ENCODE peak calls at places on chromosomes 5 and 9, in five cellular contexts. One of them, this sample, is unnamed.

GRCh38 chr5:77028631-77029375 is 1.4 kb upstream of the AGGF1 start:
- DNase-seq in HL-60: no peak
- DNase-seq in stimulated activated CD4-positive, alpha-beta T cell treated with anti-CD3 and anti-CD28 coated beads, Interleukin-12 subunit alpha, Interleukin-12 subunit beta, amount 100 ng/mL, for 4 hours: no peak
- DNase-seq in germinal center: no peak
- DNase-seq in HEK293T: no peak
- DNase-seq in this sample: no peak

GRCh38 chr9:101462558-101462957 is 27.0 kb upstream of the ALDOB start:
- DNase-seq in HL-60: no peak
- DNase-seq in stimulated activated CD4-positive, alpha-beta T cell treated with anti-CD3 and anti-CD28 coated beads, Interleukin-12 subunit alpha, Interleukin-12 subunit beta, amount 100 ng/mL, for 4 hours: no peak
- DNase-seq in germinal center: no peak
- DNase-seq in HEK293T: no peak
- DNase-seq in this sample: no peak

GRCh38 chr5:73311291-73312110 is 137.1 kb downstream of the FOXD1 start:
- DNase-seq in HL-60: no peak
- DNase-seq in stimulated activated CD4-positive, alpha-beta T cell treated with anti-CD3 and anti-CD28 coated beads, Interleukin-12 subunit alpha, Interleukin-12 subunit beta, amount 100 ng/mL, for 4 hours: no peak
- DNase-seq in germinal center: no peak
- DNase-seq in HEK293T: peak; percentile 26
- DNase-seq in this sample: no peak

GRCh38 chr9:78236511-78236950 is 656 bp downstream of the CEP78 start:
- DNase-seq in HL-60: no peak
- DNase-seq in stimulated activated CD4-positive, alpha-beta T cell treated with anti-CD3 and anti-CD28 coated beads, Interleukin-12 subunit alpha, Interleukin-12 subunit beta, amount 100 ng/mL, for 4 hours: no peak
- DNase-seq in germinal center: peak; percentile 23
- DNase-seq in HEK293T: peak; percentile 41
- DNase-seq in this sample: no peak

GRCh38 chr9:87070331-87070730 is 123.0 kb upstream of the GAS1 start:
- DNase-seq in HL-60: no peak
- DNase-seq in stimulated activated CD4-positive, alpha-beta T cell treated with anti-CD3 and anti-CD28 coated beads, Interleukin-12 subunit alpha, Interleukin-12 subunit beta, amount 100 ng/mL, for 4 hours: no peak
- DNase-seq in germinal center: no peak
- DNase-seq in HEK293T: no peak
- DNase-seq in this sample: no peak

GRCh38 chr5:158856295-158856694 is 243.4 kb downstream of the EBF1 start:
- DNase-seq in HL-60: no peak
- DNase-seq in stimulated activated CD4-positive, alpha-beta T cell treated with anti-CD3 and anti-CD28 coated beads, Interleukin-12 subunit alpha, Interleukin-12 subunit beta, amount 100 ng/mL, for 4 hours: no peak
- DNase-seq in germinal center: no peak
- DNase-seq in HEK293T: no peak
- DNase-seq in this sample: no peak

GRCh38 chr9:73152445-73152844 is 780 bp downstream of the ANXA1 start:
- DNase-seq in HL-60: no peak
- DNase-seq in stimulated activated CD4-positive, alpha-beta T cell treated with anti-CD3 and anti-CD28 coated beads, Interleukin-12 subunit alpha, Interleukin-12 subunit beta, amount 100 ng/mL, for 4 hours: no peak
- DNase-seq in germinal center: no peak
- DNase-seq in HEK293T: no peak
- DNase-seq in this sample: no peak

GRCh38 chr5:77770293-77771005 is 5.7 kb downstream of the TBCA start:
- DNase-seq in HL-60: no peak
- DNase-seq in stimulated activated CD4-positive, alpha-beta T cell treated with anti-CD3 and anti-CD28 coated beads, Interleukin-12 subunit alpha, Interleukin-12 subunit beta, amount 100 ng/mL, for 4 hours: no peak
- DNase-seq in germinal center: no peak
- DNase-seq in HEK293T: no peak
- DNase-seq in this sample: no peak

GRCh38 chr5:180532268-180532667 is 38.1 kb downstream of the CNOT6 start:
- DNase-seq in HL-60: no peak
- DNase-seq in stimulated activated CD4-positive, alpha-beta T cell treated with anti-CD3 and anti-CD28 coated beads, Interleukin-12 subunit alpha, Interleukin-12 subunit beta, amount 100 ng/mL, for 4 hours: no peak
- DNase-seq in germinal center: no peak
- DNase-seq in HEK293T: no peak
- DNase-seq in this sample: no peak

GRCh38 chr5:158140120-158140778 is 281.3 kb upstream of the CLINT1 start:
- DNase-seq in HL-60: no peak
- DNase-seq in stimulated activated CD4-positive, alpha-beta T cell treated with anti-CD3 and anti-CD28 coated beads, Interleukin-12 subunit alpha, Interleukin-12 subunit beta, amount 100 ng/mL, for 4 hours: no peak
- DNase-seq in germinal center: no peak
- DNase-seq in HEK293T: no peak
- DNase-seq in this sample: no peak

GRCh38 chr5:103582364-103582763 is 19.8 kb upstream of the NUDT12 start:
- DNase-seq in HL-60: no peak
- DNase-seq in stimulated activated CD4-positive, alpha-beta T cell treated with anti-CD3 and anti-CD28 coated beads, Interleukin-12 subunit alpha, Interleukin-12 subunit beta, amount 100 ng/mL, for 4 hours: no peak
- DNase-seq in germinal center: no peak
- DNase-seq in HEK293T: peak; percentile 18
- DNase-seq in this sample: no peak

GRCh38 chr9:28598396-28598795 is 1025.1 kb upstream of the C9orf72 start:
- DNase-seq in HL-60: no peak
- DNase-seq in stimulated activated CD4-positive, alpha-beta T cell treated with anti-CD3 and anti-CD28 coated beads, Interleukin-12 subunit alpha, Interleukin-12 subunit beta, amount 100 ng/mL, for 4 hours: no peak
- DNase-seq in germinal center: no peak
- DNase-seq in HEK293T: no peak
- DNase-seq in this sample: no peak

GRCh38 chr5:24407486-24407885 is 237.3 kb downstream of the CDH10 start:
- DNase-seq in HL-60: no peak
- DNase-seq in stimulated activated CD4-positive, alpha-beta T cell treated with anti-CD3 and anti-CD28 coated beads, Interleukin-12 subunit alpha, Interleukin-12 subunit beta, amount 100 ng/mL, for 4 hours: no peak
- DNase-seq in germinal center: no peak
- DNase-seq in HEK293T: no peak
- DNase-seq in this sample: no peak

GRCh38 chr5:6096101-6096500 is 282.2 kb downstream of the MED10 start:
- DNase-seq in HL-60: no peak
- DNase-seq in stimulated activated CD4-positive, alpha-beta T cell treated with anti-CD3 and anti-CD28 coated beads, Interleukin-12 subunit alpha, Interleukin-12 subunit beta, amount 100 ng/mL, for 4 hours: no peak
- DNase-seq in germinal center: no peak
- DNase-seq in HEK293T: no peak
- DNase-seq in this sample: no peak

GRCh38 chr5:79001471-79001870 is 16.4 kb upstream of the ARSB start:
- DNase-seq in HL-60: no peak
- DNase-seq in stimulated activated CD4-positive, alpha-beta T cell treated with anti-CD3 and anti-CD28 coated beads, Interleukin-12 subunit alpha, Interleukin-12 subunit beta, amount 100 ng/mL, for 4 hours: no peak
- DNase-seq in germinal center: no peak
- DNase-seq in HEK293T: no peak
- DNase-seq in this sample: no peak

GRCh38 chr9:135794057-135794335 is 92.0 kb downstream of the KCNT1 start:
- DNase-seq in HL-60: no peak
- DNase-seq in stimulated activated CD4-positive, alpha-beta T cell treated with anti-CD3 and anti-CD28 coated beads, Interleukin-12 subunit alpha, Interleukin-12 subunit beta, amount 100 ng/mL, for 4 hours: no peak
- DNase-seq in germinal center: no peak
- DNase-seq in HEK293T: no peak
- DNase-seq in this sample: no peak

GRCh38 chr9:72204062-72204461 is 54.8 kb downstream of the GDA start:
- DNase-seq in HL-60: no peak
- DNase-seq in stimulated activated CD4-positive, alpha-beta T cell treated with anti-CD3 and anti-CD28 coated beads, Interleukin-12 subunit alpha, Interleukin-12 subunit beta, amount 100 ng/mL, for 4 hours: no peak
- DNase-seq in germinal center: no peak
- DNase-seq in HEK293T: no peak
- DNase-seq in this sample: no peak

GRCh38 chr5:68759593-68759992 is 334.2 kb upstream of the SLC30A5 start:
- DNase-seq in HL-60: no peak
- DNase-seq in stimulated activated CD4-positive, alpha-beta T cell treated with anti-CD3 and anti-CD28 coated beads, Interleukin-12 subunit alpha, Interleukin-12 subunit beta, amount 100 ng/mL, for 4 hours: no peak
- DNase-seq in germinal center: no peak
- DNase-seq in HEK293T: no peak
- DNase-seq in this sample: no peak

GRCh38 chr5:80481019-80481893 is 6.6 kb upstream of the FAM151B start:
- DNase-seq in HL-60: peak; percentile 25
- DNase-seq in stimulated activated CD4-positive, alpha-beta T cell treated with anti-CD3 and anti-CD28 coated beads, Interleukin-12 subunit alpha, Interleukin-12 subunit beta, amount 100 ng/mL, for 4 hours: peak; percentile 8
- DNase-seq in germinal center: peak; percentile 57
- DNase-seq in HEK293T: peak; percentile 63
- DNase-seq in this sample: no peak

GRCh38 chr9:129052592-129052991 is 16.2 kb downstream of the MIGA2 start:
- DNase-seq in HL-60: no peak
- DNase-seq in stimulated activated CD4-positive, alpha-beta T cell treated with anti-CD3 and anti-CD28 coated beads, Interleukin-12 subunit alpha, Interleukin-12 subunit beta, amount 100 ng/mL, for 4 hours: no peak
- DNase-seq in germinal center: no peak
- DNase-seq in HEK293T: no peak
- DNase-seq in this sample: no peak

GRCh38 chr9:76744336-76744735 is 19.9 kb upstream of the PCA3 start:
- DNase-seq in HL-60: no peak
- DNase-seq in stimulated activated CD4-positive, alpha-beta T cell treated with anti-CD3 and anti-CD28 coated beads, Interleukin-12 subunit alpha, Interleukin-12 subunit beta, amount 100 ng/mL, for 4 hours: no peak
- DNase-seq in germinal center: no peak
- DNase-seq in HEK293T: no peak
- DNase-seq in this sample: no peak

GRCh38 chr5:87340716-87341115 is 72.0 kb downstream of the CCNH start:
- DNase-seq in HL-60: no peak
- DNase-seq in stimulated activated CD4-positive, alpha-beta T cell treated with anti-CD3 and anti-CD28 coated beads, Interleukin-12 subunit alpha, Interleukin-12 subunit beta, amount 100 ng/mL, for 4 hours: no peak
- DNase-seq in germinal center: no peak
- DNase-seq in HEK293T: no peak
- DNase-seq in this sample: no peak

GRCh38 chr9:127135056-127135745 is 12.8 kb upstream of the ANGPTL2 start:
- DNase-seq in HL-60: no peak
- DNase-seq in stimulated activated CD4-positive, alpha-beta T cell treated with anti-CD3 and anti-CD28 coated beads, Interleukin-12 subunit alpha, Interleukin-12 subunit beta, amount 100 ng/mL, for 4 hours: no peak
- DNase-seq in germinal center: no peak
- DNase-seq in HEK293T: no peak
- DNase-seq in this sample: no peak

GRCh38 chr5:1320436-1321344 is 24.2 kb downstream of the CLPTM1L start:
- DNase-seq in HL-60: no peak
- DNase-seq in stimulated activated CD4-positive, alpha-beta T cell treated with anti-CD3 and anti-CD28 coated beads, Interleukin-12 subunit alpha, Interleukin-12 subunit beta, amount 100 ng/mL, for 4 hours: no peak
- DNase-seq in germinal center: no peak
- DNase-seq in HEK293T: no peak
- DNase-seq in this sample: no peak

GRCh38 chr9:130694205-130694604 is 625 bp downstream of the EXOSC2 start:
- DNase-seq in HL-60: no peak
- DNase-seq in stimulated activated CD4-positive, alpha-beta T cell treated with anti-CD3 and anti-CD28 coated beads, Interleukin-12 subunit alpha, Interleukin-12 subunit beta, amount 100 ng/mL, for 4 hours: no peak
- DNase-seq in germinal center: no peak
- DNase-seq in HEK293T: no peak
- DNase-seq in this sample: no peak

GRCh38 chr9:81335879-81336421 is 353.4 kb downstream of the TLE1 start:
- DNase-seq in HL-60: no peak
- DNase-seq in stimulated activated CD4-positive, alpha-beta T cell treated with anti-CD3 and anti-CD28 coated beads, Interleukin-12 subunit alpha, Interleukin-12 subunit beta, amount 100 ng/mL, for 4 hours: no peak
- DNase-seq in germinal center: no peak
- DNase-seq in HEK293T: no peak
- DNase-seq in this sample: no peak

GRCh38 chr5:122151640-122152039 is 22.3 kb downstream of the ZNF474 start:
- DNase-seq in HL-60: no peak
- DNase-seq in stimulated activated CD4-positive, alpha-beta T cell treated with anti-CD3 and anti-CD28 coated beads, Interleukin-12 subunit alpha, Interleukin-12 subunit beta, amount 100 ng/mL, for 4 hours: no peak
- DNase-seq in germinal center: no peak
- DNase-seq in HEK293T: no peak
- DNase-seq in this sample: no peak

GRCh38 chr5:172497591-172498255 is 43.4 kb upstream of the SH3PXD2B start:
- DNase-seq in HL-60: no peak
- DNase-seq in stimulated activated CD4-positive, alpha-beta T cell treated with anti-CD3 and anti-CD28 coated beads, Interleukin-12 subunit alpha, Interleukin-12 subunit beta, amount 100 ng/mL, for 4 hours: no peak
- DNase-seq in germinal center: no peak
- DNase-seq in HEK293T: no peak
- DNase-seq in this sample: no peak

GRCh38 chr5:1525624-1525985 is 1.8 kb upstream of the LPCAT1 start:
- DNase-seq in HL-60: no peak
- DNase-seq in stimulated activated CD4-positive, alpha-beta T cell treated with anti-CD3 and anti-CD28 coated beads, Interleukin-12 subunit alpha, Interleukin-12 subunit beta, amount 100 ng/mL, for 4 hours: no peak
- DNase-seq in germinal center: peak; percentile 67
- DNase-seq in HEK293T: no peak
- DNase-seq in this sample: no peak

GRCh38 chr5:67648201-67648671 is 451.6 kb upstream of the CD180 start:
- DNase-seq in HL-60: no peak
- DNase-seq in stimulated activated CD4-positive, alpha-beta T cell treated with anti-CD3 and anti-CD28 coated beads, Interleukin-12 subunit alpha, Interleukin-12 subunit beta, amount 100 ng/mL, for 4 hours: no peak
- DNase-seq in germinal center: no peak
- DNase-seq in HEK293T: no peak
- DNase-seq in this sample: no peak

GRCh38 chr5:42927730-42928129 is 112.4 kb downstream of the ANXA2R start:
- DNase-seq in HL-60: no peak
- DNase-seq in stimulated activated CD4-positive, alpha-beta T cell treated with anti-CD3 and anti-CD28 coated beads, Interleukin-12 subunit alpha, Interleukin-12 subunit beta, amount 100 ng/mL, for 4 hours: no peak
- DNase-seq in germinal center: no peak
- DNase-seq in HEK293T: no peak
- DNase-seq in this sample: no peak

GRCh38 chr5:52878671-52879070 is 91.0 kb downstream of the ITGA1 start:
- DNase-seq in HL-60: no peak
- DNase-seq in stimulated activated CD4-positive, alpha-beta T cell treated with anti-CD3 and anti-CD28 coated beads, Interleukin-12 subunit alpha, Interleukin-12 subunit beta, amount 100 ng/mL, for 4 hours: no peak
- DNase-seq in germinal center: no peak
- DNase-seq in HEK293T: no peak
- DNase-seq in this sample: no peak

GRCh38 chr5:14977058-14977640 is 105.6 kb upstream of the ANKH start:
- DNase-seq in HL-60: no peak
- DNase-seq in stimulated activated CD4-positive, alpha-beta T cell treated with anti-CD3 and anti-CD28 coated beads, Interleukin-12 subunit alpha, Interleukin-12 subunit beta, amount 100 ng/mL, for 4 hours: no peak
- DNase-seq in germinal center: no peak
- DNase-seq in HEK293T: no peak
- DNase-seq in this sample: no peak

GRCh38 chr9:128340691-128341434 is 536 bp downstream of the SLC27A4 start:
- DNase-seq in HL-60: no peak
- DNase-seq in stimulated activated CD4-positive, alpha-beta T cell treated with anti-CD3 and anti-CD28 coated beads, Interleukin-12 subunit alpha, Interleukin-12 subunit beta, amount 100 ng/mL, for 4 hours: no peak
- DNase-seq in germinal center: no peak
- DNase-seq in HEK293T: no peak
- DNase-seq in this sample: no peak

GRCh38 chr9:134748637-134749036 is 107.0 kb downstream of the COL5A1 start:
- DNase-seq in HL-60: no peak
- DNase-seq in stimulated activated CD4-positive, alpha-beta T cell treated with anti-CD3 and anti-CD28 coated beads, Interleukin-12 subunit alpha, Interleukin-12 subunit beta, amount 100 ng/mL, for 4 hours: no peak
- DNase-seq in germinal center: no peak
- DNase-seq in HEK293T: no peak
- DNase-seq in this sample: no peak

GRCh38 chr9:109251080-109251775 is 69.6 kb downstream of the EPB41L4B start:
- DNase-seq in HL-60: no peak
- DNase-seq in stimulated activated CD4-positive, alpha-beta T cell treated with anti-CD3 and anti-CD28 coated beads, Interleukin-12 subunit alpha, Interleukin-12 subunit beta, amount 100 ng/mL, for 4 hours: no peak
- DNase-seq in germinal center: no peak
- DNase-seq in HEK293T: no peak
- DNase-seq in this sample: no peak

This sample was measured in SIG-M5.